ENCODE peak calls at places on chromosome 19, in four cellular contexts. One of them, this sample, is unnamed.

GRCh38 chr19:45716314-45717130 is 14.2 kb downstream of the FBXO46 start:
- DNase-seq in Calu3: peak
- DNase-seq in skeletal muscle cell: no peak
- DNase-seq in amygdala: no peak
- DNase-seq in this sample: no peak

GRCh38 chr19:34881982-34882381 is 44.7 kb upstream of the ZNF30 start:
- DNase-seq in amygdala: no peak
- DNase-seq in skeletal muscle cell: no peak
- DNase-seq in Calu3: no peak
- DNase-seq in this sample: no peak

GRCh38 chr19:48907671-48908070 is 7.6 kb downstream of the NUCB1 start:
- DNase-seq in amygdala: no peak
- DNase-seq in skeletal muscle cell: no peak
- DNase-seq in Calu3: no peak
- DNase-seq in this sample: no peak

GRCh38 chr19:5595129-5595528 is 27.4 kb upstream of the TINCR start:
- DNase-seq in Calu3: no peak
- DNase-seq in amygdala: no peak
- DNase-seq in skeletal muscle cell: no peak
- DNase-seq in this sample: no peak

GRCh38 chr19:4557186-4557970 is 2.1 kb downstream of the SEMA6B start:
- DNase-seq in amygdala: no peak
- DNase-seq in Calu3: peak
- DNase-seq in skeletal muscle cell: no peak
- DNase-seq in this sample: no peak

GRCh38 chr19:18282021-18282787 is 782 bp upstream of the JUND start:
- DNase-seq in Calu3: peak
- DNase-seq in skeletal muscle cell: no peak
- DNase-seq in amygdala: no peak
- DNase-seq in this sample: no peak

GRCh38 chr19:40410030-40410389 is 3.2 kb downstream of the PRX start:
- DNase-seq in skeletal muscle cell: no peak
- DNase-seq in amygdala: no peak
- DNase-seq in Calu3: no peak
- DNase-seq in this sample: no peak

GRCh38 chr19:2115911-2116426 is 19.3 kb downstream of the IZUMO4 start:
- DNase-seq in skeletal muscle cell: no peak
- DNase-seq in Calu3: no peak
- DNase-seq in amygdala: no peak
- DNase-seq in this sample: no peak

GRCh38 chr19:50315773-50316448 is 13.3 kb downstream of the KCNC3 start:
- DNase-seq in skeletal muscle cell: no peak
- DNase-seq in Calu3: no peak
- DNase-seq in amygdala: no peak
- DNase-seq in this sample: no peak

GRCh38 chr19:7589822-7590221 is 5.8 kb upstream of the CAMSAP3 start:
- DNase-seq in skeletal muscle cell: no peak
- DNase-seq in amygdala: no peak
- DNase-seq in Calu3: no peak
- DNase-seq in this sample: no peak

GRCh38 chr19:29873024-29873800 is 61.4 kb downstream of the CCNE1 start:
- DNase-seq in skeletal muscle cell: no peak
- DNase-seq in amygdala: peak
- DNase-seq in Calu3: peak
- DNase-seq in this sample: peak

GRCh38 chr19:57190301-57190700 is 999 bp upstream of the ZNF264 start:
- DNase-seq in amygdala: no peak
- DNase-seq in skeletal muscle cell: no peak
- DNase-seq in Calu3: no peak
- DNase-seq in this sample: no peak

GRCh38 chr19:45130888-45131615 is 29.7 kb downstream of the NKPD1 start:
- DNase-seq in skeletal muscle cell: no peak
- DNase-seq in Calu3: peak
- DNase-seq in amygdala: peak
- DNase-seq in this sample: no peak

GRCh38 chr19:29265436-29265835 is 52.5 kb upstream of the UQCRFS1 start:
- DNase-seq in Calu3: no peak
- DNase-seq in skeletal muscle cell: no peak
- DNase-seq in amygdala: no peak
- DNase-seq in this sample: no peak

GRCh38 chr19:15062036-15062435 is 12.8 kb downstream of the CASP14 start:
- DNase-seq in Calu3: no peak
- DNase-seq in skeletal muscle cell: no peak
- DNase-seq in amygdala: no peak
- DNase-seq in this sample: no peak

GRCh38 chr19:47623921-47624391 is 15.0 kb downstream of the BICRA start:
- DNase-seq in skeletal muscle cell: no peak
- DNase-seq in Calu3: no peak
- DNase-seq in amygdala: no peak
- DNase-seq in this sample: no peak

GRCh38 chr19:48194041-48194871 is 23.8 kb downstream of the ZSWIM9 start:
- DNase-seq in skeletal muscle cell: no peak
- DNase-seq in amygdala: no peak
- DNase-seq in Calu3: peak
- DNase-seq in this sample: no peak

GRCh38 chr19:21321134-21321533 is 8.1 kb downstream of the ZNF708 start:
- DNase-seq in amygdala: no peak
- DNase-seq in Calu3: no peak
- DNase-seq in skeletal muscle cell: no peak
- DNase-seq in this sample: no peak

GRCh38 chr19:2167896-2168618 is 4.3 kb downstream of the DOT1L start:
- DNase-seq in amygdala: no peak
- DNase-seq in skeletal muscle cell: no peak
- DNase-seq in Calu3: no peak
- DNase-seq in this sample: no peak

GRCh38 chr19:15187026-15188007 is 13.5 kb downstream of the NOTCH3 start:
- DNase-seq in amygdala: no peak
- DNase-seq in skeletal muscle cell: no peak
- DNase-seq in Calu3: no peak
- DNase-seq in this sample: no peak

GRCh38 chr19:35346193-35347052 is 1.3 kb upstream of the FFAR1 start:
- DNase-seq in Calu3: no peak
- DNase-seq in skeletal muscle cell: no peak
- DNase-seq in amygdala: no peak
- DNase-seq in this sample: no peak

GRCh38 chr19:43763473-43763939 is 8.7 kb upstream of the SMG9 start:
- DNase-seq in amygdala: no peak
- DNase-seq in skeletal muscle cell: no peak
- DNase-seq in Calu3: no peak
- DNase-seq in this sample: no peak

GRCh38 chr19:6424190-6424938 is at the start of gene KHSRP:
- DNase-seq in amygdala: no peak
- DNase-seq in skeletal muscle cell: no peak
- DNase-seq in Calu3: no peak
- DNase-seq in this sample: no peak

GRCh38 chr19:29410974-29411615 is 114.7 kb upstream of the VSTM2B start:
- DNase-seq in Calu3: no peak
- DNase-seq in skeletal muscle cell: no peak
- DNase-seq in amygdala: no peak
- DNase-seq in this sample: peak

GRCh38 chr19:1615156-1615765 is 10.0 kb upstream of the UQCR11 start:
- DNase-seq in skeletal muscle cell: no peak
- DNase-seq in Calu3: no peak
- DNase-seq in amygdala: no peak
- DNase-seq in this sample: no peak

GRCh38 chr19:6271251-6271650 is 8.5 kb downstream of the MLLT1 start:
- DNase-seq in skeletal muscle cell: no peak
- DNase-seq in amygdala: no peak
- DNase-seq in Calu3: no peak
- DNase-seq in this sample: no peak

GRCh38 chr19:4362871-4363545 is 19.6 kb downstream of the MPND start:
- DNase-seq in amygdala: no peak
- DNase-seq in skeletal muscle cell: no peak
- DNase-seq in Calu3: peak
- DNase-seq in this sample: no peak

GRCh38 chr19:49887653-49888477 is 8.8 kb downstream of the IL4I1 start:
- DNase-seq in skeletal muscle cell: no peak
- DNase-seq in Calu3: no peak
- DNase-seq in amygdala: no peak
- DNase-seq in this sample: no peak

GRCh38 chr19:17037966-17038500 is 11.4 kb upstream of the CPAMD8 start:
- DNase-seq in Calu3: no peak
- DNase-seq in skeletal muscle cell: no peak
- DNase-seq in amygdala: no peak
- DNase-seq in this sample: peak

This sample was measured in frontal cortex.